ENCODE peak calls at places on chromosomes 2 and 18, in nine cellular contexts. D is PC-3, X is MM.1S, I is H1, Q is astrocyte, Y is fibroblast of lung, F is GM23338, R is K562, K is HCT116. A is an unnamed sample.

GRCh38 chr2:201952212-201952611 is 81.4 kb upstream of the FZD7 start:
- DNase-seq in D (peak; percentile 25), X (no peak), I (no peak), Q (no peak), Y (no peak), F (peak; percentile 71), R (no peak), K (no peak), A (no peak)

GRCh38 chr2:9095690-9096089 is 92.2 kb upstream of the MBOAT2 start:
- DNase-seq in D (no peak), X (no peak), I (no peak), Q (peak; percentile 31), Y (peak; percentile 74), F (peak; percentile 82), R (no peak), K (no peak), A (no peak)

GRCh38 chr2:220243571-220243970 is 616.1 kb downstream of the SLC4A3 start:
- DNase-seq in D (no peak), X (no peak), I (no peak), Q (peak; percentile 36), Y (no peak), F (no peak), R (no peak), K (no peak), A (no peak)

GRCh38 chr2:199136681-199137080 is 321.1 kb downstream of the SATB2 start:
- DNase-seq in D (peak; percentile 68), X (no peak), I (no peak), Q (peak; percentile 83), Y (peak; percentile 70), F (no peak), R (peak; percentile 8), K (no peak), A (no peak)

GRCh38 chr2:119025013-119025412 is 83.0 kb downstream of the MARCO start:
- DNase-seq in D (no peak), X (no peak), I (no peak), Q (no peak), Y (no peak), F (no peak), R (no peak), K (no peak), A (no peak)

GRCh38 chr2:231540017-231540416 is 9.8 kb upstream of the NMUR1 start:
- DNase-seq in D (no peak), X (no peak), I (no peak), Q (no peak), Y (no peak), F (no peak), R (no peak), K (no peak), A (no peak)

GRCh38 chr18:5759169-5759568 is 136.2 kb downstream of the TMEM200C start:
- DNase-seq in D (no peak), X (no peak), I (no peak), Q (no peak), Y (no peak), F (peak; percentile 39), R (no peak), K (no peak), A (no peak)

GRCh38 chr2:58569460-58570185 is 328.5 kb upstream of the FANCL start:
- DNase-seq in D (peak; percentile 69), X (no peak), I (no peak), Q (peak; percentile 15), Y (peak; percentile 5), F (peak; percentile 34), R (no peak), K (no peak), A (no peak)

GRCh38 chr2:144459937-144460336 is 60.0 kb downstream of the ZEB2 start:
- DNase-seq in D (no peak), X (no peak), I (no peak), Q (peak; percentile 62), Y (peak; percentile 88), F (peak; percentile 56), R (peak; percentile 25), K (no peak), A (no peak)

GRCh38 chr2:32135409-32135808 is 30.3 kb upstream of the SLC30A6 start:
- DNase-seq in D (peak; percentile 89), X (peak; percentile 50), I (no peak), Q (peak; percentile 77), Y (peak; percentile 65), F (peak; percentile 65), R (peak; percentile 61), K (peak; percentile 79), A (peak; percentile 42)

GRCh38 chr18:50662177-50662576 is 102.3 kb downstream of the MAPK4 start:
- DNase-seq in D (peak; percentile 19), X (peak; percentile 26), I (no peak), Q (no peak), Y (peak; percentile 3), F (peak; percentile 73), R (peak; percentile 27), K (peak; percentile 8), A (peak; percentile 39)

GRCh38 chr2:129893244-129893643 is 86.2 kb upstream of the RAB6C start:
- DNase-seq in D (no peak), X (no peak), I (no peak), Q (no peak), Y (no peak), F (no peak), R (no peak), K (no peak), A (no peak)

GRCh38 chr2:88857274-88857741 is 165.8 kb downstream of the RPIA start:
- DNase-seq in D (no peak), X (no peak), I (no peak), Q (no peak), Y (no peak), F (no peak), R (no peak), K (no peak), A (no peak)

GRCh38 chr2:113894156-113894743 is 4.4 kb downstream of the ACTR3 start:
- DNase-seq in D (peak; percentile 95), X (no peak), I (no peak), Q (peak; percentile 94), Y (peak; percentile 96), F (peak; percentile 15), R (peak; percentile 20), K (peak; percentile 29), A (no peak)

GRCh38 chr2:36769106-36769505 is 72.6 kb downstream of the VIT start:
- DNase-seq in D (no peak), X (no peak), I (no peak), Q (no peak), Y (no peak), F (no peak), R (no peak), K (no peak), A (no peak)

DNA sequence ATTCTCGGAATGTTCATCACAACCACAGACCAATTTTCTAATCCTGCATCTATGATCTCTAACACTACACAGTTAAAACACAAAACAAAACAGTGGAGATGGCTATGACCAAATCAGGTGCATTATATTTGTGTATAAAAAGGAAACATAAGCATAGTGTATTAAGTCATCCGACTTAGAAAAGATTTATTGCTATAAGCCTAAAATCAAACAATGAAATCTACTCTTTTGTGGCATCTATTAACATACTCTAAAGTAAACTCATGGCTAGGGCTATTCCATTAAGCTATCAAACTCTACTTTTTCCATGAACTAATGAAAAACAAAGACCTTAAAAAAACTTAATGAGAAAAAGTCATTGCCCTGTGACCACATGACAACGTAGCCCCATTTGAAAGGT is 8.7 kb downstream of the SP3 start:
- DNase-seq in D (no peak), X (no peak), I (no peak), Q (no peak), Y (no peak), F (no peak), R (no peak), K (no peak), A (no peak)
- H4K20me1 ChIP-seq in D (peaks cover 76% of the 10 kb centered on the region), X (peaks cover 78% of the 10 kb centered on the region), I (peaks cover 5% of the 10 kb centered on the region), Q (peaks cover 90% of the 10 kb centered on the region), Y (peaks cover 2% of the 10 kb centered on the region), F (peaks cover 57% of the 10 kb centered on the region), R (peaks cover 4% of the 10 kb centered on the region), K (peaks cover 35% of the 10 kb centered on the region), A (peaks cover 91% of the 10 kb centered on the region)

DNA sequence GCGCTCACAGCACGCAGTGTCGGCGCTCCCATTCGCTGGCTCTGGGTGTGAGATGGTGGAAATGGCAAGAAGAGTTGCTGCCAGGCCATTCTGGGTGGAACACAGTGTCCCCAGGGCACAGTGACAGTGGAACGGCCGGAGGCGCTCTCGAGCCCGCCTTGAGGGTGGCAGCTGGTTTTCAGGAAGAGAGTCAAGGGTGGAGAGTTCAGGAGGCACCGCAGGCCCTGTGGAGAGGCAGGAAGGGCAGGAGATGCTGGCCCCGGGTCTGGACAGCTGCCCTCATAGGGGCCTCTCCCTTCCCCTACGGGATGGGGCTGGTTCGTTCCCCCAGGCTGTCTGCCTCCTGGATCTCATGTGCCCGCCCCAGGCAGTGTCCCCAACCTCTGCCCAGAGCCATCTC is 12.5 kb downstream of the GPC1 start:
- DNase-seq in D (no peak), X (no peak), I (no peak), Q (no peak), Y (no peak), F (no peak), R (no peak), K (no peak), A (no peak)
- H4K20me1 ChIP-seq in D (peaks cover 3% of the 10 kb centered on the region), X (no peaks in the 10 kb centered on the region), I (peaks cover 15% of the 10 kb centered on the region), Q (peaks cover 95% of the 10 kb centered on the region), Y (peaks cover 3% of the 10 kb centered on the region), F (peaks cover 14% of the 10 kb centered on the region), R (no peaks in the 10 kb centered on the region), K (no peaks in the 10 kb centered on the region), A (peaks cover 77% of the 10 kb centered on the region)

GRCh38 chr2:68193144-68193543 is 35.5 kb downstream of the PNO1 start:
- DNase-seq in D (peak; percentile 35), X (no peak), I (no peak), Q (peak; percentile 16), Y (no peak), F (no peak), R (no peak), K (no peak), A (no peak)

GRCh38 chr2:68190991-68191731 is 33.5 kb downstream of the PNO1 start:
- DNase-seq in D (peak; percentile 90), X (no peak), I (no peak), Q (peak; percentile 73), Y (peak; percentile 94), F (no peak), R (no peak), K (peak; percentile 27), A (no peak)

GRCh38 chr2:68196120-68196716 is 38.5 kb downstream of the PNO1 start:
- DNase-seq in D (peak; percentile 76), X (peak; percentile 34), I (no peak), Q (peak; percentile 20), Y (peak; percentile 76), F (peak; percentile 55), R (no peak), K (no peak), A (no peak)

GRCh38 chr2:68193774-68194372 is 36.2 kb downstream of the PNO1 start:
- DNase-seq in D (peak; percentile 78), X (no peak), I (no peak), Q (peak; percentile 60), Y (peak; percentile 71), F (no peak), R (no peak), K (no peak), A (no peak)

DNA sequence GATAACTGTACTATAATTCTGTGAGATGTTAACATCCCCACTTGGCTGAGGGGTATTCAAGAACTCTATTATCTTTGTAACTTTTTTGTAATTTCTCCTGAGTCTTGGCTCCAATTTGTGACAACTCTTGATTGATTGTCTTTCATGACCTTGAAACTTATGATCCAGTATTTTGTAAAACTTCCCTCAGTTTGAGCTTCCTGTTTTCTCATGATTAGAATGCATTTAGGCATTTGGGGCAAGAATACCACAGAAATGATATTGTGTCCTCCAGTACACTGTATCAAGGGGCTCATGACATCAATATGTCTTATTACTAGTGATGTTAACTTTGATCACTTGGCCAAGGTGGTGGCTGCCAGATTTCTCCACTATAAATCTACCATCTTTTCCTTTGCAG is 37.4 kb downstream of the PNO1 start:
- DNase-seq in D (no peak), X (no peak), I (no peak), Q (peak; percentile 26), Y (no peak), F (no peak), R (no peak), K (no peak), A (no peak)
- H4K20me1 ChIP-seq in D (peaks cover 16% of the 10 kb centered on the region), X (peaks cover 4% of the 10 kb centered on the region), I (peaks cover 12% of the 10 kb centered on the region), Q (peaks cover 75% of the 10 kb centered on the region), Y (no peaks in the 10 kb centered on the region), F (peaks cover 16% of the 10 kb centered on the region), R (no peaks in the 10 kb centered on the region), K (peaks cover 16% of the 10 kb centered on the region), A (peaks cover 60% of the 10 kb centered on the region)

GRCh38 chr2:238916176-238916874 is 68.4 kb downstream of the TWIST2 start:
- DNase-seq in D (no peak), X (no peak), I (no peak), Q (no peak), Y (no peak), F (no peak), R (no peak), K (no peak), A (no peak)
- H4K20me1 ChIP-seq in D (no peaks in the 10 kb centered on the region), X (no peaks in the 10 kb centered on the region), I (no peaks in the 10 kb centered on the region), Q (no peaks in the 10 kb centered on the region), Y (no peaks in the 10 kb centered on the region), F (no peaks in the 10 kb centered on the region), R (no peaks in the 10 kb centered on the region), K (no peaks in the 10 kb centered on the region), A (no peaks in the 10 kb centered on the region)